ENCODE peak calls at places on chromosome 18, in eight cellular contexts. Y, B, D, Z, U, G, F and I are unnamed samples. For H3K27me3 and H3K4me1, the result is how much of the 10 kb centered on the place peaks cover.

GRCh38 chr18:34818069-34818468 is 108.0 kb downstream of the DTNA start:
- DNase-seq in Y (no peak), B (no peak), D (no peak), Z (no peak), U (no peak), G (no peak), F (no peak), I (no peak)

GRCh38 chr18:55487997-55488396 is 100.0 kb downstream of the TCF4 start:
- DNase-seq in Y (no peak), B (no peak), D (no peak), Z (no peak), U (no peak), G (no peak), F (no peak), I (no peak)

GRCh38 chr18:66136039-66136438 is 385.2 kb downstream of the CDH7 start:
- DNase-seq in Y (no peak), B (no peak), D (no peak), Z (no peak), U (no peak), G (no peak), F (no peak), I (no peak)

GRCh38 chr18:21739604-21740473 is 753 bp upstream of the MIB1 start:
- DNase-seq in Y (no peak), B (no peak), D (no peak), Z (no peak), U (no peak), G (no peak), F (peak), I (peak)

GRCh38 chr18:25503567-25504081 is 151.7 kb upstream of the ZNF521 start:
- DNase-seq in Y (peak), B (peak), D (no peak), Z (no peak), U (peak), G (peak), F (peak), I (peak)

GRCh38 chr18:27803957-27804356 is 373.0 kb downstream of the CDH2 start:
- DNase-seq in Y (no peak), B (no peak), D (no peak), Z (no peak), U (no peak), G (no peak), F (no peak), I (no peak)

GRCh38 chr18:36366994-36367839 is 69.7 kb downstream of the FHOD3 start:
- DNase-seq in Y (no peak), B (no peak), D (no peak), Z (no peak), U (no peak), G (no peak), F (no peak), I (peak)

GRCh38 chr18:76803814-76804213 is 18.5 kb upstream of the ZNF236 start:
- DNase-seq in Y (peak), B (peak), D (peak), Z (peak), U (peak), G (peak), F (peak), I (peak)

GRCh38 chr18:8847066-8847755 is 141.9 kb downstream of the MTCL1 start:
- DNase-seq in Y (no peak), B (no peak), D (no peak), Z (no peak), U (no peak), G (no peak), F (no peak), I (peak)

GRCh38 chr18:1446765-1447164 is 542.1 kb downstream of the ADCYAP1 start:
- DNase-seq in Y (no peak), B (no peak), D (no peak), Z (no peak), U (no peak), G (no peak), F (no peak), I (no peak)

GRCh38 chr18:58960946-58961722 is 96.5 kb downstream of the ZNF532 start:
- DNase-seq in Y (no peak), B (no peak), D (no peak), Z (no peak), U (no peak), G (no peak), F (no peak), I (no peak)

GRCh38 chr18:60277855-60278480 is 94.6 kb downstream of the MC4R start:
- DNase-seq in Y (no peak), B (no peak), D (no peak), Z (no peak), U (no peak), G (peak), F (no peak), I (no peak)

GRCh38 chr18:7485616-7486015 is 81.5 kb upstream of the PTPRM start:
- DNase-seq in Y (no peak), B (no peak), D (no peak), Z (no peak), U (no peak), G (no peak), F (no peak), I (no peak)

GRCh38 chr18:29361843-29362242 is 1184.9 kb upstream of the CDH2 start:
- DNase-seq in Y (no peak), B (no peak), D (no peak), Z (no peak), U (no peak), G (no peak), F (no peak), I (no peak)

GRCh38 chr18:5073026-5073944 is 123.8 kb downstream of the AKAIN1 start:
- DNase-seq in Y (no peak), B (peak), D (no peak), Z (peak), U (no peak), G (peak), F (no peak), I (peak)

GRCh38 chr18:76405761-76406356 is 89.2 kb downstream of the ZNF516 start:
- DNase-seq in Y (no peak), B (peak), D (peak), Z (no peak), U (no peak), G (peak), F (peak), I (peak)

GRCh38 chr18:32278148-32278799 is 88.4 kb downstream of the MEP1B start:
- DNase-seq in Y (no peak), B (no peak), D (no peak), Z (no peak), U (no peak), G (no peak), F (no peak), I (no peak)

GRCh38 chr18:22778996-22779395 is 154.1 kb upstream of the RBBP8 start:
- DNase-seq in Y (no peak), B (no peak), D (no peak), Z (no peak), U (no peak), G (no peak), F (no peak), I (peak)

GRCh38 chr18:31206787-31207381 is 44.2 kb upstream of the DSC1 start:
- DNase-seq in Y (peak), B (peak), D (peak), Z (no peak), U (peak), G (peak), F (no peak), I (no peak)

GRCh38 chr18:33440011-33440383 is 524 bp downstream of the CCDC178 start:
- DNase-seq in Y (peak), B (peak), D (peak), Z (no peak), U (no peak), G (peak), F (peak), I (peak)

GRCh38 chr18:48336332-48336731 is 72.9 kb downstream of the ZBTB7C start:
- DNase-seq in Y (no peak), B (no peak), D (no peak), Z (no peak), U (no peak), G (no peak), F (no peak), I (peak)

DNA sequence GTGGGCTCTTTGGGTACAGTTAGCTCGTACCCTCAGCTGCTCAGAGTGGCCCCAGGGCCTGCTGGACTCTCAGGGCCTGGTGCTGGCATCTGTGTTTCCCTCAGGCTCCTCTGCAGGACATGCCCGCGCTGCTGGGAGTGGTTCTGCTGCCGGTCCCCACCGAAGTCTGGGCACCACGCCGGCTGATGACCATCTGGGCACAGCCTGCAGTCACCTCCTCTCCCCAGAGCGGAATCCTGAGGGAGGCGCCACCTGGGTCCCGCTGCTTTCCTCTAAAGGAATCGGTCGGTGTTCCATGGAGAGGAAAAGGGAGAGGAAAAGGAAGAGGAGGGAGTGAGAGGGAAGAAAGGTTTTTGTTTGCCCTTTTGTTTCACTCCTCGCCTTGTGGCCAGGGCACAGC is 43.6 kb downstream of the MC2R start:
- DNase-seq in Y (no peak), B (no peak), D (no peak), Z (no peak), U (no peak), G (no peak), F (no peak), I (no peak)
- H3K27me3 ChIP-seq in Y (under half), B (under half), D (under half), Z (under half), U (under half), G (half or more), F (under half), I (half or more)

GRCh38 chr18:44914028-44914427 is 233.3 kb downstream of the SETBP1 start:
- DNase-seq in Y (no peak), B (no peak), D (no peak), Z (no peak), U (no peak), G (no peak), F (no peak), I (no peak)
- H3K4me3 ChIP-seq in Y (no peak), B (no peak), D (no peak), Z (no peak), U (no peak), G (no peak), F (no peak), I (no peak)

GRCh38 chr18:64271975-64272659 is 123.2 kb upstream of the LINC00305 start:
- DNase-seq in Y (no peak), B (no peak), D (no peak), Z (no peak), U (no peak), G (no peak), F (no peak), I (peak)

GRCh38 chr18:64275593-64276309 is 126.9 kb upstream of the LINC00305 start:
- DNase-seq in Y (no peak), B (no peak), D (no peak), Z (no peak), U (no peak), G (no peak), F (no peak), I (no peak)

GRCh38 chr18:64276736-64277135 is 127.8 kb upstream of the LINC00305 start:
- DNase-seq in Y (no peak), B (no peak), D (no peak), Z (no peak), U (no peak), G (no peak), F (no peak), I (peak)

GRCh38 chr18:64271264-64271663 is 122.4 kb upstream of the LINC00305 start:
- DNase-seq in Y (peak), B (no peak), D (no peak), Z (no peak), U (no peak), G (no peak), F (no peak), I (peak)

GRCh38 chr18:64273724-64274123 is 124.8 kb upstream of the LINC00305 start:
- DNase-seq in Y (no peak), B (no peak), D (no peak), Z (no peak), U (no peak), G (no peak), F (no peak), I (no peak)
- H3K4me1 ChIP-seq in Y (under half), B (under half), D (under half), Z (under half), U (under half), G (under half), F (under half), I (under half)

DNA sequence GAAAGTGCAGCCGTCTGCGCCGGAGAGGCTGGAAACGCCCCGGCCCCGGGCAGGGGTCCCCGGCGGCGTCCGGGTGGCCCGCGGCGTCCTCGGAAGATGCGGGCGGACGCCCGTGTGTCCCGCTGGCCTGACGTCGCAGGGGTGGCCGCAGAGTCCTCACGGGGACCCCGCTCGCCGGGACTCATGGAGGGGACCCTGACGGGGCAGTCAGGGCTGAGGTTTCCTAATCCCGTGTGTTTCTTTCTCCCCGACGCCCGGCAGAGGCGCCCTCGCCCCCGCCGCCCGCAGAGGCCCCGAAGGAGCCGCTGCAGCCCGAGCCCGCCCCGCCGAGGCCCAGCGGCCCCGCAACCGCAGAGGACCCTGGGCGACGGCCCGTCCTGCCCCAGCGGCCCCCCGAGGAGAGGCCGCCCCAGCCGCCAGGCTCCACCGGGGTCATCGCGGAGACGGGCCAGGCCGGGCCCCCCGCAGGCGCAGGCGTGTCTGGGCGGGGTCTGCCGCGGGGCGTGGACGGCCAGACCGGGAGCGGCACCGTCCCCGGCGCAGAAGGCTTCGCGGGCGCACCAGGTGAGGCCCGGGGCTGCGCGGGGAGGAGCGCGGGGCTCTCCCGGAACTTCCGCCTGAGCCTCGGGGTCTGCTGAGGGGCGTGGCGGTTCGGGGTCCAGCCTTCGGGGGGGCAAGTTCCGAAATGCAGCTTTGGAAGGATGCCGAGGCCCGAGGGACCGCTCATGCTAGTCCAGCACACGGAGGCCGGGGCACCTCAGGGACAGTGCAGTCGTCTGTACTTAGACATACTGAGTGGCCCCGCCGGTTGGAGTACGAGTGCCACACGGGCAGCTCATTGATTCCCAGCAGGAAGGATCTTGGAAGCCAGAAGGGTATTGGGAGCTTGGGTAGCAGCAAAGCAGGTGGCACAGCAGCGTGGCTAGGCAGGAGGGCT is 60.0 kb downstream of the EMILIN2 start:
- DNase-seq in Y (peak), B (no peak), D (no peak), Z (peak), U (peak), G (peak), F (peak), I (peak)
- H3K27me3 ChIP-seq in Y (under half), B (under half), D (under half), Z (under half), U (under half), G (under half), F (under half), I (under half)